ENCODE peak calls at places on chromosomes 1 and 21, in ten cellular contexts. T, R, A, N, F, C, L, Y, D and P are unnamed samples.

GRCh38 chr1:12552951-12553921 is 64.8 kb downstream of the DHRS3 start:
- DNase-seq in T (no peak), R (no peak), A (no peak), N (no peak), F (no peak), C (no peak), L (no peak), Y (no peak), D (no peak), P (no peak)

GRCh38 chr1:112997781-112998180 is 41.8 kb upstream of the SLC16A1 start:
- DNase-seq in T (no peak), R (peak), A (no peak), N (peak), F (peak), C (no peak), L (no peak), Y (no peak), D (no peak), P (no peak)

GRCh38 chr1:62070384-62071011 is 124.2 kb upstream of the L1TD1 start:
- DNase-seq in T (no peak), R (peak), A (peak), N (no peak), F (no peak), C (no peak), L (no peak), Y (no peak), D (peak), P (peak)

GRCh38 chr1:221573727-221574126 is 168.2 kb downstream of the DUSP10 start:
- DNase-seq in T (no peak), R (no peak), A (no peak), N (no peak), F (no peak), C (no peak), L (no peak), Y (no peak), D (no peak), P (no peak)

GRCh38 chr21:16011719-16012118 is 281.9 kb downstream of the USP25 start:
- DNase-seq in T (no peak), R (no peak), A (no peak), N (no peak), F (no peak), C (no peak), L (no peak), Y (no peak), D (no peak), P (no peak)

GRCh38 chr1:185262151-185262550 is 54.9 kb downstream of the IVNS1ABP start:
- DNase-seq in T (no peak), R (no peak), A (no peak), N (no peak), F (no peak), C (no peak), L (no peak), Y (no peak), D (no peak), P (no peak)

GRCh38 chr21:35395728-35396127 is 346.6 kb upstream of the RUNX1 start:
- DNase-seq in T (no peak), R (peak), A (peak), N (no peak), F (peak), C (no peak), L (no peak), Y (no peak), D (peak), P (no peak)

GRCh38 chr21:26469789-26470188 is 103.3 kb downstream of the CYYR1 start:
- DNase-seq in T (no peak), R (peak), A (peak), N (no peak), F (peak), C (no peak), L (no peak), Y (peak), D (peak), P (no peak)

GRCh38 chr21:46110499-46111192 is 12.7 kb downstream of the COL6A2 start:
- DNase-seq in T (peak), R (no peak), A (no peak), N (peak), F (no peak), C (no peak), L (no peak), Y (no peak), D (no peak), P (no peak)

GRCh38 chr1:156502749-156503671 is 2.4 kb upstream of the MEF2D start:
- DNase-seq in T (peak), R (peak), A (peak), N (peak), F (peak), C (no peak), L (peak), Y (peak), D (peak), P (peak)

GRCh38 chr1:211781260-211781659 is 49.3 kb downstream of the LPGAT1 start:
- DNase-seq in T (no peak), R (no peak), A (no peak), N (no peak), F (no peak), C (no peak), L (no peak), Y (no peak), D (no peak), P (no peak)

GRCh38 chr1:89519779-89520358 is 4.8 kb upstream of the LRRC8B start:
- DNase-seq in T (no peak), R (peak), A (peak), N (no peak), F (peak), C (no peak), L (peak), Y (no peak), D (peak), P (peak)

GRCh38 chr1:226444901-226445300 is 37.0 kb upstream of the PARP1 start:
- DNase-seq in T (no peak), R (no peak), A (no peak), N (no peak), F (no peak), C (no peak), L (peak), Y (no peak), D (no peak), P (no peak)

GRCh38 chr1:151012684-151013471 is 4.6 kb downstream of the PRUNE1 start:
- DNase-seq in T (no peak), R (no peak), A (no peak), N (no peak), F (peak), C (no peak), L (no peak), Y (peak), D (no peak), P (no peak)

GRCh38 chr1:94020764-94021579 is 100.0 kb downstream of the ABCA4 start:
- DNase-seq in T (no peak), R (peak), A (peak), N (no peak), F (peak), C (no peak), L (no peak), Y (peak), D (peak), P (peak)

GRCh38 chr1:111442457-111442856 is 6.6 kb downstream of the WDR77 start:
- DNase-seq in T (no peak), R (no peak), A (no peak), N (no peak), F (no peak), C (no peak), L (no peak), Y (no peak), D (no peak), P (no peak)

GRCh38 chr1:182303778-182304177 is 87.8 kb downstream of the GLUL start:
- DNase-seq in T (no peak), R (no peak), A (no peak), N (no peak), F (no peak), C (peak), L (no peak), Y (no peak), D (no peak), P (no peak)

GRCh38 chr1:31701137-31701736 is 2.6 kb downstream of the COL16A1 start:
- DNase-seq in T (no peak), R (peak), A (peak), N (peak), F (peak), C (peak), L (no peak), Y (peak), D (peak), P (peak)

GRCh38 chr1:50975436-50975835 is 5.4 kb downstream of the CDKN2C start:
- DNase-seq in T (no peak), R (no peak), A (no peak), N (no peak), F (no peak), C (peak), L (no peak), Y (peak), D (no peak), P (no peak)

GRCh38 chr1:226733876-226734414 is 5.1 kb downstream of the ITPKB start:
- DNase-seq in T (no peak), R (peak), A (no peak), N (no peak), F (peak), C (no peak), L (no peak), Y (no peak), D (no peak), P (no peak)

GRCh38 chr1:167412072-167412471 is 106.3 kb downstream of the CD247 start:
- DNase-seq in T (no peak), R (no peak), A (no peak), N (no peak), F (no peak), C (peak), L (no peak), Y (no peak), D (no peak), P (no peak)

GRCh38 chr1:27517907-27518718 is 28.1 kb upstream of the WASF2 start:
- DNase-seq in T (no peak), R (no peak), A (no peak), N (no peak), F (no peak), C (no peak), L (no peak), Y (peak), D (peak), P (no peak)

GRCh38 chr1:32014937-32015363 is 1.3 kb downstream of the KHDRBS1 start:
- DNase-seq in T (no peak), R (no peak), A (peak), N (no peak), F (no peak), C (no peak), L (no peak), Y (no peak), D (no peak), P (no peak)

GRCh38 chr21:45632165-45632896 is 11.2 kb upstream of the PCBP3 start:
- DNase-seq in T (no peak), R (no peak), A (no peak), N (no peak), F (no peak), C (no peak), L (no peak), Y (no peak), D (no peak), P (no peak)

GRCh38 chr1:6911229-6911941 is 126.1 kb downstream of the CAMTA1 start:
- DNase-seq in T (no peak), R (no peak), A (no peak), N (no peak), F (no peak), C (no peak), L (no peak), Y (no peak), D (peak), P (no peak)

GRCh38 chr1:43233631-43234030 is 36.2 kb upstream of the TMEM125 start:
- DNase-seq in T (no peak), R (no peak), A (no peak), N (no peak), F (no peak), C (no peak), L (no peak), Y (no peak), D (no peak), P (no peak)

GRCh38 chr1:9058465-9058864 is 11.0 kb downstream of the SLC2A5 start:
- DNase-seq in T (no peak), R (peak), A (no peak), N (no peak), F (no peak), C (no peak), L (no peak), Y (no peak), D (no peak), P (no peak)

GRCh38 chr1:172727956-172728603 is 69.2 kb downstream of the FASLG start:
- DNase-seq in T (peak), R (peak), A (peak), N (no peak), F (peak), C (no peak), L (no peak), Y (peak), D (peak), P (peak)

GRCh38 chr1:69568435-69569280 is 936 bp downstream of the LRRC7 start:
- DNase-seq in T (peak), R (no peak), A (peak), N (no peak), F (peak), C (no peak), L (no peak), Y (no peak), D (no peak), P (no peak)

GRCh38 chr1:94017155-94017829 is 103.7 kb downstream of the ABCA4 start:
- DNase-seq in T (no peak), R (no peak), A (no peak), N (no peak), F (no peak), C (no peak), L (no peak), Y (no peak), D (no peak), P (no peak)

GRCh38 chr1:160618763-160619274 is 28.0 kb downstream of the SLAMF1 start:
- DNase-seq in T (no peak), R (no peak), A (peak), N (no peak), F (no peak), C (no peak), L (peak), Y (no peak), D (peak), P (no peak)

GRCh38 chr1:162276493-162276892 is 100.2 kb downstream of the SPATA46 start:
- DNase-seq in T (no peak), R (peak), A (peak), N (no peak), F (peak), C (peak), L (no peak), Y (peak), D (peak), P (peak)

GRCh38 chr1:41419584-41420295 is 58.5 kb downstream of the FOXO6 start:
- DNase-seq in T (no peak), R (no peak), A (no peak), N (no peak), F (no peak), C (no peak), L (peak), Y (no peak), D (no peak), P (no peak)

GRCh38 chr1:240705584-240705983 is 93.6 kb upstream of the GREM2 start:
- DNase-seq in T (no peak), R (peak), A (peak), N (no peak), F (peak), C (no peak), L (no peak), Y (no peak), D (no peak), P (peak)

GRCh38 chr1:12572506-12572905 is 45.5 kb downstream of the DHRS3 start:
- DNase-seq in T (no peak), R (no peak), A (peak), N (no peak), F (peak), C (no peak), L (no peak), Y (no peak), D (peak), P (peak)

GRCh38 chr1:114091711-114092110 is 62.0 kb downstream of the SYT6 start:
- DNase-seq in T (no peak), R (no peak), A (no peak), N (no peak), F (no peak), C (no peak), L (no peak), Y (no peak), D (no peak), P (no peak)